ENCODE peak calls at places on chromosome 11, in seven cellular contexts. W, G, H, S, U, Y and X are unnamed samples.
A peak's percentile ranks its signal among the peaks of the same experiment; 100 is the strongest.

GRCh38 chr11:69075421-69076128 is 26.8 kb downstream of the TPCN2 start:
- DNase-seq in U (peak; percentile 89), Y (no peak), H (no peak), S (peak; percentile 91), G (no peak), W (no peak), X (no peak)

GRCh38 chr11:9260182-9261146 is 4.7 kb downstream of the DENND5A start:
- DNase-seq in S (no peak), G (no peak), H (peak; percentile 46), Y (no peak), W (no peak), U (no peak), X (no peak)

GRCh38 chr11:79412761-79413160 is 28.1 kb downstream of the TENM4 start:
- DNase-seq in S (no peak), G (peak; percentile 71), W (no peak), U (peak; percentile 27), H (no peak), Y (no peak), X (no peak)

GRCh38 chr11:94305146-94305545 is 766 bp downstream of the IZUMO1R start:
- DNase-seq in U (peak; percentile 3), Y (no peak), G (no peak), S (no peak), W (no peak), H (no peak), X (no peak)

GRCh38 chr11:133955091-133955846 is 1.5 kb downstream of the IGSF9B start:
- DNase-seq in H (no peak), Y (peak; percentile 39), S (no peak), U (no peak), G (no peak), W (no peak), X (no peak)

GRCh38 chr11:36750349-36750748 is 152.3 kb upstream of the RAG2 start:
- DNase-seq in G (no peak), U (no peak), W (no peak), S (no peak), H (no peak), Y (no peak), X (no peak)

GRCh38 chr11:124758355-124759267 is 3.5 kb downstream of the ESAM start:
- DNase-seq in G (peak; percentile 72), W (peak; percentile 68), Y (peak; percentile 68), S (peak; percentile 20), H (peak; percentile 84), U (peak; percentile 41), X (no peak)

GRCh38 chr11:70103256-70103975 is 25.3 kb downstream of the ANO1 start:
- DNase-seq in H (no peak), Y (no peak), W (peak; percentile 31), S (no peak), G (no peak), U (no peak), X (no peak)

GRCh38 chr11:65558002-65558784 is at the start of gene LTBP3:
- DNase-seq in G (peak; percentile 49), H (no peak), Y (peak; percentile 86), S (peak; percentile 65), U (peak; percentile 75), W (peak; percentile 70), X (no peak)

GRCh38 chr11:74185695-74186094 is 14.6 kb downstream of the PPME1 start:
- DNase-seq in G (no peak), S (no peak), W (no peak), Y (no peak), H (no peak), U (peak; percentile 81), X (no peak)